ENCODE peak calls at places on chromosomes 13 and 19, in six cellular contexts. T, V, N, Z, P and F are unnamed samples.

GRCh38 chr19:44553478-44554171 is 24.1 kb upstream of the CEACAM20 start:
- DNase-seq in T (no peak), V (no peak), N (no peak), Z (no peak), P (no peak), F (no peak)

GRCh38 chr13:85241045-85241444 is 558.2 kb downstream of the SLITRK6 start:
- DNase-seq in T (no peak), V (no peak), N (peak), Z (no peak), P (no peak), F (peak)

GRCh38 chr19:48798937-48799336 is 11.9 kb downstream of the BCAT2 start:
- DNase-seq in T (peak), V (peak), N (peak), Z (no peak), P (no peak), F (peak)

GRCh38 chr19:49104229-49104864 is 9.8 kb upstream of the LIN7B start:
- DNase-seq in T (no peak), V (no peak), N (no peak), Z (no peak), P (no peak), F (no peak)

GRCh38 chr19:18893573-18894253 is 2.2 kb downstream of the CERS1 start:
- DNase-seq in T (no peak), V (no peak), N (no peak), Z (no peak), P (no peak), F (no peak)

GRCh38 chr13:109135018-109135417 is 505.6 kb downstream of the MYO16 start:
- DNase-seq in T (no peak), V (no peak), N (no peak), Z (no peak), P (no peak), F (no peak)

GRCh38 chr19:15453091-15453498 is 3.3 kb upstream of the WIZ start:
- DNase-seq in T (peak), V (no peak), N (no peak), Z (no peak), P (no peak), F (peak)

GRCh38 chr19:43433689-43434088 is 19.0 kb downstream of the TEX101 start:
- DNase-seq in T (no peak), V (no peak), N (no peak), Z (no peak), P (no peak), F (no peak)

GRCh38 chr19:50705422-50706019 is 14.1 kb downstream of the SHANK1 start:
- DNase-seq in T (peak), V (no peak), N (peak), Z (no peak), P (peak), F (peak)

GRCh38 chr19:41928221-41928683 is at the start of gene ERFL:
- DNase-seq in T (no peak), V (no peak), N (no peak), Z (no peak), P (no peak), F (no peak)

GRCh38 chr13:91348906-91349435 is 1.5 kb downstream of the MIR17HG start:
- DNase-seq in T (peak), V (no peak), N (peak), Z (peak), P (peak), F (peak)

GRCh38 chr19:47658431-47659383 is 49.8 kb downstream of the BICRA start:
- DNase-seq in T (no peak), V (no peak), N (no peak), Z (no peak), P (no peak), F (no peak)

GRCh38 chr19:33624586-33625153 is 2.9 kb downstream of the CHST8 start:
- DNase-seq in T (no peak), V (no peak), N (no peak), Z (no peak), P (no peak), F (no peak)

GRCh38 chr13:73133536-73133935 is 74.7 kb downstream of the KLF5 start:
- DNase-seq in T (no peak), V (no peak), N (no peak), Z (no peak), P (peak), F (no peak)

GRCh38 chr19:16051254-16052025 is 24.9 kb upstream of the TPM4 start:
- DNase-seq in T (peak), V (no peak), N (no peak), Z (no peak), P (no peak), F (no peak)

GRCh38 chr13:46575843-46576242 is 22.9 kb downstream of the LRCH1 start:
- DNase-seq in T (no peak), V (no peak), N (peak), Z (no peak), P (no peak), F (peak)

DNA sequence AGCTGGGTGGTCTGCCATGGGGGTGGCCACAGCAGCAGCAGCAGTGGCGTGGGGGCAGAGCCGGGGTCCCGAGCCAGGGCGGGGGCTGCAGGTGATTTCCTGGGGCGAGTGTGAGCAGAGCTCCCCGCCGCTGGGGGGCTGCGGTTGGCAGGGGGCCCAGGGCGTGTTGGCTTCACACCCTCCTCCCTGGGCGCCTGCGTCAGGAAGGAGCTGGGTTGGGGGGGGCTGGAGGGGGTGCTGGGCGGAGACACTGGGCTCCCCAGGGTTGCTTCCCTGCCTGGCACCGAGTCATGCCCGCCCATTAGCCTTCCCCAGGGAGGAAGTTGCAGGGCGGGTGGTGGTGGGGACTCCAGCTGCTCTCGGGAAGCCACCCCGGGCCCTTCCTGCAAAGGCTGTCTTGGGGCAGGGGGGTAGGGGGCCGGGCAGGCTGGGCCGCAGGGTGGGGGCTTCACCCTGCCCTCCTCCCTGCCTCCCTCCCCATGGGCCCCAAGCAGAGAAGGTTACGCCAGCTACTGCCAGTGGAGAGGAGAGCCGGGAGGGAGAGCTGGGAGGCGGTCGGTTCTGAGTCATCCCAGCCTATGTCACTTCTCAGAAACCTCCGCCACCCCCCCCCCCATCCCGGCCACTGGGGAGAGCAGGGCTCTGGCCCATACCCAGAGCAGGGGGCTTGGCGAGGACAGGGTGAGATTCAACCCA is 4.6 kb downstream of the MIDN start:
- DNase-seq in T (no peak), V (no peak), N (peak), Z (no peak), P (peak), F (peak)
- H2BK120ac ChIP-seq in T (no peak), V (no peak), N (peak), Z (no peak), P (peak), F (peak)

GRCh38 chr13:29707876-29708543 is 112.5 kb upstream of the SLC7A1 start:
- DNase-seq in T (peak), V (peak), N (peak), Z (peak), P (peak), F (peak)
- H3K14ac ChIP-seq in T (no peak), V (no peak), N (no peak), Z (no peak), P (no peak), F (no peak)

DNA sequence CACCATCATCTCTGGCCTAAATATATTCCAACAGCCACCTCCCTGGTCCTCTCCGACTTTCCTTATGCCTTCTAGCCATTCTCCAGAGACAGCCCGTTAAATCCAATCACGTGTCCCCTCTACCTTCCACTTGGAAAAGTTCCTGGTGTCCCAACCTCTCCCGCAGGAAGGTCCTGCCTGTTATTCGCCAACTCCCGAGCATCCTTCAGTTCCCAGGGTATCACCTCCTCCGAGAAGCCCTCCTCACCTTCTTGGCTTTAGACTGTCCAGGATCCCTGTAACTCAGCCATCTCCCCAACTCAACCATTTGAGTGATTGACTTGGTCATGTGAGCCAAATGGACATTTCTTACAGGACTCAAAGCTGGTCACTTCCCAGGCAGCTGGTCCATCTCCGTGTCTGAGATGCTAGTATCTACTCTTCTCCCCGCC is 28.1 kb upstream of the NANOS3 start:
- DNase-seq in T (no peak), V (no peak), N (no peak), Z (no peak), P (peak), F (peak)
- H3K4ac ChIP-seq in T (peak), V (no peak), N (peak), Z (no peak), P (peak), F (peak)

DNA sequence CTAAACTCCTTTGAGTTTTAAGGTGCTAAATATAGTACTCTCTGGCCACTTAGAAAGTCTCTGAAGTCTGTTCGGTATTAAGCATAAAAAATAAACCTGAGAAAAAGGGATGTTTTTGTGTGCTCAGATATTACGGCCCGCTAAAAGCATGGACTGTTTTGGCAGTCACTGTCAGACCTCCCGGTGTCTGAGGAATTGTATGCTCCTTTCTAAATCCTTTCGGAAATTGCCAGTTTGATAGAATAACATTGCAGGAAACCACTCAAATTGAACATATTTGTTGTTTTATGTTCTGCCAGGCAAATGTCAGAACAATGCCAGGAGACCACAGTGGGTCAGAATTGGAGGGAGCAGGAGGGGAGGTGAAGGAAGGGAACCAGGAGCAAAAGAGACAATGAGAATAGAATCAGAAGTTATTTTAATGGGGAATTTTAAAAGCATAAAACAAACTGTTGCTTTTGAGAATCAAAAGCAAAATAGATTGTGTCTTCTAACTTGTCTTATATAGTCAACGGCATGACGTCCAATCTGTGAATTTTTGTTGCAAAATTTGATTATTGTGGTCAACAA is 257.3 kb downstream of the SPRY2 start:
- DNase-seq in T (no peak), V (no peak), N (peak), Z (no peak), P (no peak), F (peak)
- H2BK120ac ChIP-seq in T (no peak), V (no peak), N (peak), Z (no peak), P (peak), F (peak)

DNA sequence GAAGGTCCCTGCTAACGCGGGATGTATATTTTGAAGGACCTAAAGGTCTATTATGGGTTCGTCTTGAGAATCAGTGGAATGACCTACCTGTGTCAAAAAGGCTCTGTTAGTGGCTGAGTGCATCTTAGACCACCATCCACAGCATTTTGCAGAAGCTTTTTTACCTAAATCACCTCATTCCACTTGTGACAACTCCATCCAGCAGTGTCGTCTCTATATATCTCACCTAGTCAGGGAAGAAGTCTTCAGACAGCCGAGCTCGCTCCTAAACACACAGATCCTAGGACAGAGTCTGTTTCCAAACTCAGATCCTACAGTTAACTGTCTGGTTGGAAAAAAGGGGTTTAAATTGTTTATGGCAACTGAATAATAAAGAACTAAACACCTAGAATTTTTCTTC is 33.7 kb downstream of the COL4A1 start:
- DNase-seq in T (no peak), V (no peak), N (no peak), Z (no peak), P (no peak), F (no peak)
- H3K14ac ChIP-seq in T (no peak), V (no peak), N (no peak), Z (no peak), P (no peak), F (no peak)

GRCh38 chr19:54121259-54121658 is 5.7 kb downstream of the PRPF31 start:
- DNase-seq in T (no peak), V (no peak), N (no peak), Z (no peak), P (no peak), F (no peak)

GRCh38 chr19:54109651-54110050 is 5.8 kb downstream of the TFPT start:
- DNase-seq in T (no peak), V (no peak), N (no peak), Z (no peak), P (no peak), F (no peak)

GRCh38 chr19:54114340-54114826 is 1.1 kb downstream of the TFPT start:
- DNase-seq in T (no peak), V (no peak), N (peak), Z (no peak), P (no peak), F (no peak)

DNA sequence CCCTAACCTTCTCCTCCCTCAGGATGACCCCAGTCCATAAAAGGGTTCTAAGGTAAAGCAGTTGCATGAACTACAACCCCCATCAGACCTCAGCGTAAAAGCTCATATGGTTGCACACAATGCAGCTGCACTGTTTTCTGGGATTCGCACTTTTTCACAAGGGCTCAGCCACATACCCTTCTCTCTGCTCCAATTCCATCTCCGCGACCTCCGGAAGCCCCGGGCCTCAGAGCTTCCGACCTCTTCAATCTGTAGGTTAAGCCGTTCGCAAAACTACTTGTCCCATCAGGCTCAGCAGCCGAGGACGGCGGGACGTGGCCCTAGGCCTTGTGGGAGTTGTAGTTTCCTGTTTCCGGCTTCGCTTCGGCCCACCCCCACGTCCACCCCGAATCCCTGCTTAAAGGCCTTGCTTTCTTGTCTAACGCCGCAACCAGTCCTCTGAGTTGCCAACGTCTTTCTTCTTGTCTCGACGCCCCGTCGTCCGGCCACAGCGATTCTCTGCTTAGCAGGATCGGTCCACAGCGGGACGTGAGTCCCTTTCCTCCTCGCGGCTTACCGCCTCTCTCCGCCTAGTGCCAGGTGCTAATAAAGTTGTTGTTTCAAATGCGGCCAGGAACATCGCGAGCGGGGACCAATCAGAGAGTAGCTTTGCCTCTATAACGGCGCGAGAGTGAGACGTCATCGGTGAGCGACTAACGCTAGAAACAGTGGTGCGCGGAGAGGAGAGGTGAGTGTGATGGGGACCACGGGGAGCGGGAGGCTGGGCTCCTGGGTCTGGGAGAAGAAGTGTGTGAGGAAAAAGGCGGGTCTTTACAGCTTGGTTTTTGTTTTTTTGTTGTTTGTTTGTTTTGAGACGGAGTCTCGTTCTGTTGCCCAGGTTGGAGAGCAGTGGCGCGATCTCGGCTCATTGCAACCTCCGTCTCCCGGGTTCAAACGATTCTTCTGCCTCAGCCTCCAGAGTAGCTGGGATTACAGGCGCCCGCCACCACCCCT is at the start of the genes PRPF31 and TFPT:
- DNase-seq in T (peak), V (peak), N (peak), Z (peak), P (peak), F (peak)
- H3K4ac ChIP-seq in T (no peak), V (no peak), N (peak), Z (no peak), P (peak), F (peak)

DNA sequence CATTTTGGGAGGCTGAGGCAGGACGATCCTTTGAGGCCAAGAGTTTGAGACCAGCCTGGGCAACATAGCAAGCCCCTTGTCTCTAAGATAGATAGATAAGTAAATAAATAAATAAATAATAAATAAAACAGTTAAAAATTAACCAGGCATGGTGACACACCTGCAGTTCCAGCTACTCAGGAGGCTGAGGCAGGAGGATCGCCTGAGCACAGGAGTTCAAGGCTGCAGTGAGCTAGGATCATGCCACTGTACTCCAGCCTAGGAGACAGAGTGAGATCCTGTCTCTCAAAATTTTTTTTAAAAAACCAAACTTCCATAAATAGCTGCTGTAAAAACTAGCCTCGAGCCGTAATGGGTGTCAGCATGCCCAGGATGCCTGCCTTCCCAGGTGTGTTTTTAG is 14.4 kb upstream of the NAXD start:
- DNase-seq in T (no peak), V (no peak), N (no peak), Z (no peak), P (no peak), F (no peak)
- H2BK120ac ChIP-seq in T (no peak), V (no peak), N (no peak), Z (no peak), P (peak), F (no peak)